ENCODE peak calls at places on chromosomes 13 and 19, in six cellular contexts. F, J, Z, X, T and Q are unnamed samples.

GRCh38 chr13:28218679-28219078 is 80.3 kb downstream of the PAN3 start:
- DNase-seq in F (no peak), J (no peak), Z (no peak), X (no peak), T (no peak), Q (no peak)

GRCh38 chr13:67069117-67069767 is 160.9 kb downstream of the PCDH9 start:
- DNase-seq in F (no peak), J (no peak), Z (no peak), X (no peak), T (peak; percentile 31), Q (no peak)

GRCh38 chr13:43815204-43815603 is 28.4 kb upstream of the ENOX1 start:
- DNase-seq in F (no peak), J (no peak), Z (no peak), X (no peak), T (no peak), Q (no peak)

GRCh38 chr13:45207319-45207718 is 6.5 kb upstream of the KCTD4 start:
- DNase-seq in F (no peak), J (no peak), Z (no peak), X (no peak), T (no peak), Q (no peak)

GRCh38 chr13:23322353-23323336 is 110.9 kb downstream of the SACS start:
- DNase-seq in F (no peak), J (no peak), Z (no peak), X (no peak), T (no peak), Q (no peak)

GRCh38 chr13:41905600-41906254 is 55.2 kb downstream of the VWA8 start:
- DNase-seq in F (no peak), J (no peak), Z (no peak), X (no peak), T (peak; percentile 70), Q (no peak)

GRCh38 chr13:19181621-19182485 is at the start of gene TUBA3C:
- DNase-seq in F (no peak), J (no peak), Z (no peak), X (no peak), T (no peak), Q (no peak)

GRCh38 chr19:41552558-41552957 is 23.4 kb upstream of the CEACAM21 start:
- DNase-seq in F (no peak), J (no peak), Z (no peak), X (no peak), T (no peak), Q (peak; percentile 75)

GRCh38 chr13:91058066-91058465 is 289.4 kb upstream of the MIR17HG start:
- DNase-seq in F (no peak), J (no peak), Z (no peak), X (no peak), T (peak; percentile 8), Q (no peak)

GRCh38 chr13:31385534-31385933 is 185.8 kb downstream of the B3GLCT start:
- DNase-seq in F (no peak), J (no peak), Z (no peak), X (no peak), T (no peak), Q (no peak)

GRCh38 chr13:47598340-47598911 is 402.6 kb downstream of the SUCLA2 start:
- DNase-seq in F (no peak), J (no peak), Z (no peak), X (no peak), T (peak; percentile 7), Q (no peak)

DNA sequence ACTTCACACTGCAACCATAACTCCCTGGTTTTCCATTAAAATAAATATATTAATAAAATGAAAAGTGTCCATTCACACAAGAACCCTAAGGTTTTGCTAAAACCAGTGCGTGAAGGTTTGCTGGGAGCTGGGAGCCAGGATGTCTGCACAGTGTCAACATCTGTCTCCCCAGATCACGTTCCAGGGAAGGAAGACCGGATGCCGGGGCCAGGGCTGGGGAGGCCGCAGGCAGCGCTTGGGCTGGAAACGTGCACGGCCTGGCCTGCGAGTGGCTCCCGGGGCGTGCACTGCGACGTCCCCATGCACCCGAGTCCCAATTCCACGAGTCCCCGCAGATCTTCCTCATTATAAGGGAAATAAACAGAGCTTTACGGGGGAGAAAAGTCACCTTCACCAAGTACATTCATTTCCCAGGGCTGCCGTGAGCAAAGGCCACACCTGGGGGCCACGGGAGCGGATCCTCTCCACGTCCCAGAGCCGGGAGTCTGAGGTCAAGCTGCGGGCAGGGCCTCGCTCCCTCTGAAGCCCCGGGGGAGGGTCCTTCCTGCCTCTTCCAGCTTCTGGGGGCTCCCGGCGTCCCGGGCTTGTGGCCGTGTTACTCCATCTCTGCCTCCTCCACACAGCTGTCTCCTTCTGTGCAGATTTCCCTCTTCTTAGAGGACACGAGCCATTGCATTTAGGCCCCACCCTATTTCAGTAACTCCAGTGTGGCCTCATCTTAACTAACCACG is 12.9 kb downstream of the SHC2 start:
- DNase-seq in F (no peak), J (no peak), Z (no peak), X (no peak), T (no peak), Q (no peak)
- H3K27me3 ChIP-seq in F (no peaks in the 10 kb centered on the region), J (peaks cover 3% of the 10 kb centered on the region), Z (no peaks in the 10 kb centered on the region), X (no peaks in the 10 kb centered on the region), T (no peaks in the 10 kb centered on the region), Q (no peaks in the 10 kb centered on the region)

DNA sequence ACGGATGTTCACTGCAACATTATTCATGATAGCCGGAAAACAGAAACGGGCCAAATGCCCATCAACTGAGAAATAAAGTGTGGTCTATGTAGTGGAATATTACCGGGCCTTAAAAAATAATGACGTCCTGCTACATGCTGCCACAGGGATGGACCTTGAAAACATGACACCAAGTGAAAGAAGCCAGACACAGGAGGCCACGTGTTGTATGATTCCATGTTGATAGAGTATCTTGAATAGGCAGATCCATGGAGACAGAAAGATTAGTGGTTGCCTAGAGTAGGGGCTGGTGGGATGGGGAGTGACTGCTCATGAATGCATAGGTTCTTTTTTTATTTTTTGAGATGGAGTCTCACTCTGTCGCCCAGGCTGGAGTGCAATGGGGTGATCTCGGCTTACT is 3.7 kb downstream of the AP2A1 start:
- DNase-seq in F (no peak), J (no peak), Z (no peak), X (no peak), T (no peak), Q (no peak)
- H3K27me3 ChIP-seq in F (no peaks in the 10 kb centered on the region), J (no peaks in the 10 kb centered on the region), Z (no peaks in the 10 kb centered on the region), X (no peaks in the 10 kb centered on the region), T (no peaks in the 10 kb centered on the region), Q (no peaks in the 10 kb centered on the region)

GRCh38 chr13:101915755-101916107 is 463.3 kb downstream of the ITGBL1 start:
- DNase-seq in F (no peak), J (no peak), Z (no peak), X (no peak), T (peak; percentile 39), Q (no peak)
- H3K27me3 ChIP-seq in F (peaks cover 44% of the 10 kb centered on the region), J (peaks cover 47% of the 10 kb centered on the region), Z (peaks cover 7% of the 10 kb centered on the region), X (no peaks in the 10 kb centered on the region), T (peaks cover 73% of the 10 kb centered on the region), Q (peaks cover 2% of the 10 kb centered on the region)

GRCh38 chr19:46492841-46493235 is 2.8 kb downstream of the PNMA8B start:
- DNase-seq in F (no peak), J (no peak), Z (no peak), X (no peak), T (peak; percentile 55), Q (no peak)
- H3K27me3 ChIP-seq in F (no peaks in the 10 kb centered on the region), J (peaks cover 25% of the 10 kb centered on the region), Z (no peaks in the 10 kb centered on the region), X (no peaks in the 10 kb centered on the region), T (peaks cover 78% of the 10 kb centered on the region), Q (peaks cover 3% of the 10 kb centered on the region)